ENCODE peak calls at places on chromosome 1, in six cellular contexts. One of them, this sample, is unnamed.

GRCh38 chr1:5478961-5479360 is 513.3 kb downstream of the NPHP4 start:
- DNase-seq in stimulated activated CD4-positive, alpha-beta T cell treated with anti-CD3 and anti-CD28 coated beads, Interleukin-2, amount 100 ng/mL, for 48 hours: no peak
- DNase-seq in ACHN: no peak
- DNase-seq in SW 1271: no peak
- DNase-seq in Right ventricle myocardium superior: no peak
- DNase-seq in germinal center: no peak
- DNase-seq in this sample: no peak

GRCh38 chr1:192554904-192555303 is 20.7 kb upstream of the RGS1 start:
- DNase-seq in stimulated activated CD4-positive, alpha-beta T cell treated with anti-CD3 and anti-CD28 coated beads, Interleukin-2, amount 100 ng/mL, for 48 hours: no peak
- DNase-seq in ACHN: no peak
- DNase-seq in SW 1271: no peak
- DNase-seq in Right ventricle myocardium superior: no peak
- DNase-seq in germinal center: no peak
- DNase-seq in this sample: no peak

GRCh38 chr1:239467688-239468087 is 81.3 kb downstream of the CHRM3 start:
- DNase-seq in stimulated activated CD4-positive, alpha-beta T cell treated with anti-CD3 and anti-CD28 coated beads, Interleukin-2, amount 100 ng/mL, for 48 hours: no peak
- DNase-seq in ACHN: no peak
- DNase-seq in SW 1271: no peak
- DNase-seq in Right ventricle myocardium superior: no peak
- DNase-seq in germinal center: no peak
- DNase-seq in this sample: no peak

GRCh38 chr1:228149341-228150020 is at the start of gene GJC2:
- DNase-seq in stimulated activated CD4-positive, alpha-beta T cell treated with anti-CD3 and anti-CD28 coated beads, Interleukin-2, amount 100 ng/mL, for 48 hours: no peak
- DNase-seq in ACHN: no peak
- DNase-seq in SW 1271: no peak
- DNase-seq in Right ventricle myocardium superior: peak
- DNase-seq in germinal center: no peak
- DNase-seq in this sample: peak

GRCh38 chr1:10932088-10932487 is 80.4 kb upstream of the TARDBP start:
- DNase-seq in stimulated activated CD4-positive, alpha-beta T cell treated with anti-CD3 and anti-CD28 coated beads, Interleukin-2, amount 100 ng/mL, for 48 hours: no peak
- DNase-seq in ACHN: no peak
- DNase-seq in SW 1271: no peak
- DNase-seq in Right ventricle myocardium superior: no peak
- DNase-seq in germinal center: no peak
- DNase-seq in this sample: no peak

GRCh38 chr1:18938707-18939070 is 17.8 kb downstream of the IFFO2 start:
- DNase-seq in stimulated activated CD4-positive, alpha-beta T cell treated with anti-CD3 and anti-CD28 coated beads, Interleukin-2, amount 100 ng/mL, for 48 hours: no peak
- DNase-seq in ACHN: no peak
- DNase-seq in SW 1271: no peak
- DNase-seq in Right ventricle myocardium superior: no peak
- DNase-seq in germinal center: no peak
- DNase-seq in this sample: no peak

GRCh38 chr1:241592273-241592958 is 47.8 kb downstream of the CHML start:
- DNase-seq in stimulated activated CD4-positive, alpha-beta T cell treated with anti-CD3 and anti-CD28 coated beads, Interleukin-2, amount 100 ng/mL, for 48 hours: no peak
- DNase-seq in ACHN: peak
- DNase-seq in SW 1271: no peak
- DNase-seq in Right ventricle myocardium superior: no peak
- DNase-seq in germinal center: no peak
- DNase-seq in this sample: peak

GRCh38 chr1:19157653-19158052 is 52.4 kb downstream of the UBR4 start:
- DNase-seq in stimulated activated CD4-positive, alpha-beta T cell treated with anti-CD3 and anti-CD28 coated beads, Interleukin-2, amount 100 ng/mL, for 48 hours: no peak
- DNase-seq in ACHN: no peak
- DNase-seq in SW 1271: no peak
- DNase-seq in Right ventricle myocardium superior: no peak
- DNase-seq in germinal center: no peak
- DNase-seq in this sample: no peak

GRCh38 chr1:106831511-106831910 is 225.0 kb upstream of the PRMT6 start:
- DNase-seq in stimulated activated CD4-positive, alpha-beta T cell treated with anti-CD3 and anti-CD28 coated beads, Interleukin-2, amount 100 ng/mL, for 48 hours: no peak
- DNase-seq in ACHN: no peak
- DNase-seq in SW 1271: no peak
- DNase-seq in Right ventricle myocardium superior: no peak
- DNase-seq in germinal center: no peak
- DNase-seq in this sample: no peak

GRCh38 chr1:244788493-244789275 is 46.8 kb upstream of the COX20 start:
- DNase-seq in stimulated activated CD4-positive, alpha-beta T cell treated with anti-CD3 and anti-CD28 coated beads, Interleukin-2, amount 100 ng/mL, for 48 hours: no peak
- DNase-seq in ACHN: no peak
- DNase-seq in SW 1271: no peak
- DNase-seq in Right ventricle myocardium superior: no peak
- DNase-seq in germinal center: no peak
- DNase-seq in this sample: no peak

GRCh38 chr1:14597343-14598006 is 1.0 kb upstream of the KAZN start:
- DNase-seq in stimulated activated CD4-positive, alpha-beta T cell treated with anti-CD3 and anti-CD28 coated beads, Interleukin-2, amount 100 ng/mL, for 48 hours: no peak
- DNase-seq in ACHN: no peak
- DNase-seq in SW 1271: no peak
- DNase-seq in Right ventricle myocardium superior: no peak
- DNase-seq in germinal center: no peak
- DNase-seq in this sample: no peak

GRCh38 chr1:33094971-33095604 is 14.1 kb downstream of the AZIN2 start:
- DNase-seq in stimulated activated CD4-positive, alpha-beta T cell treated with anti-CD3 and anti-CD28 coated beads, Interleukin-2, amount 100 ng/mL, for 48 hours: peak
- DNase-seq in ACHN: peak
- DNase-seq in SW 1271: peak
- DNase-seq in Right ventricle myocardium superior: no peak
- DNase-seq in germinal center: no peak
- DNase-seq in this sample: peak

This sample was measured in bronchial epithelial cell.